ENCODE peak calls at places on chromosomes 2 and 18, in five cellular contexts. R, G, Z, F and E are unnamed samples.

GRCh38 chr18:3498705-3499451 is 48.9 kb downstream of the TGIF1 start:
- DNase-seq in Z (peak; percentile 5), F (peak; percentile 50), G (peak; percentile 46), R (peak; percentile 51), E (no peak)

GRCh38 chr2:99857867-99858444 is 284.4 kb downstream of the AFF3 start:
- DNase-seq in F (no peak), R (no peak), G (no peak), Z (no peak), E (no peak)

GRCh38 chr2:29278964-29279363 is 163.7 kb downstream of the CLIP4 start:
- DNase-seq in Z (no peak), R (no peak), F (no peak), G (no peak), E (no peak)

GRCh38 chr18:934518-935123 is 29.9 kb downstream of the ADCYAP1 start:
- DNase-seq in G (no peak), R (no peak), F (peak; percentile 50), Z (no peak), E (no peak)

GRCh38 chr2:149562304-149562703 is 25.3 kb downstream of the MMADHC start:
- DNase-seq in G (no peak), F (peak; percentile 78), R (peak; percentile 65), Z (no peak), E (no peak)

GRCh38 chr2:216474925-216475670 is 23.5 kb upstream of the RPL37A start:
- DNase-seq in R (no peak), Z (peak; percentile 32), G (no peak), F (no peak), E (peak; percentile 26)

GRCh38 chr18:48902856-48903601 is 47.7 kb downstream of the SMAD7 start:
- DNase-seq in R (peak; percentile 42), G (no peak), Z (no peak), F (no peak), E (no peak)

GRCh38 chr2:217283505-217283904 is 423.6 kb upstream of the TNP1 start:
- DNase-seq in F (no peak), Z (no peak), R (peak; percentile 26), G (no peak), E (no peak)

GRCh38 chr2:55048514-55048924 is 1.7 kb downstream of the RTN4 start:
- DNase-seq in G (peak; percentile 63), F (no peak), Z (no peak), R (peak; percentile 54), E (peak; percentile 63)

GRCh38 chr2:33134086-33134763 is 187.5 kb downstream of the LTBP1 start:
- DNase-seq in F (peak; percentile 32), G (no peak), Z (no peak), R (peak; percentile 99), E (no peak)

GRCh38 chr2:119756837-119757236 is 2.9 kb upstream of the PTPN4 start:
- DNase-seq in Z (peak; percentile 45), F (no peak), G (no peak), R (peak; percentile 41), E (no peak)

GRCh38 chr2:120874401-120874821 is 138.7 kb downstream of the GLI2 start:
- DNase-seq in F (no peak), R (no peak), G (no peak), Z (no peak), E (no peak)

GRCh38 chr2:227884511-227884947 is 13.1 kb downstream of the DAW1 start:
- DNase-seq in G (peak; percentile 49), Z (peak; percentile 64), R (peak; percentile 77), F (no peak), E (peak; percentile 51)

GRCh38 chr2:141911485-141912066 is 219.2 kb downstream of the LRP1B start:
- DNase-seq in F (no peak), Z (no peak), R (peak; percentile 5), G (peak; percentile 70), E (peak; percentile 18)

GRCh38 chr2:162116372-162116771 is 35.7 kb downstream of the GCG start:
- DNase-seq in G (no peak), F (no peak), Z (no peak), R (peak; percentile 67), E (no peak)

GRCh38 chr2:236664131-236664530 is 94.5 kb downstream of the ACKR3 start:
- DNase-seq in Z (no peak), F (no peak), G (no peak), R (no peak), E (no peak)

GRCh38 chr2:183284606-183285005 is 160.4 kb downstream of the NUP35 start:
- DNase-seq in F (no peak), Z (no peak), R (peak; percentile 1), G (no peak), E (no peak)

GRCh38 chr2:184760931-184761330 is 162.6 kb downstream of the ZNF804A start:
- DNase-seq in R (no peak), G (no peak), F (no peak), Z (no peak), E (no peak)

GRCh38 chr2:199228887-199229819 is 228.6 kb downstream of the SATB2 start:
- DNase-seq in F (no peak), G (no peak), R (peak; percentile 64), Z (peak; percentile 7), E (peak; percentile 95)

GRCh38 chr2:37472959-37473358 is 128.5 kb downstream of the QPCT start:
- DNase-seq in G (peak; percentile 90), Z (no peak), F (peak; percentile 71), R (peak; percentile 36), E (no peak)

GRCh38 chr18:24168496-24168895 is 29.6 kb downstream of the CABYR start:
- DNase-seq in G (no peak), F (no peak), R (no peak), Z (no peak), E (no peak)

GRCh38 chr2:29066271-29066860 is 8.0 kb downstream of the PCARE start:
- DNase-seq in R (peak; percentile 77), Z (no peak), G (no peak), F (no peak), E (no peak)

GRCh38 chr2:195533771-195534642 is 123.0 kb upstream of the SLC39A10 start:
- DNase-seq in R (peak; percentile 72), G (no peak), F (no peak), Z (peak; percentile 70), E (no peak)

GRCh38 chr18:48975817-48976649 is 25.3 kb upstream of the SMAD7 start:
- DNase-seq in R (peak; percentile 62), Z (peak; percentile 61), G (peak; percentile 56), F (peak; percentile 62), E (peak; percentile 62)

GRCh38 chr2:176176233-176176632 is 12.2 kb upstream of the HOXD1 start:
- DNase-seq in G (no peak), R (no peak), F (no peak), Z (no peak), E (no peak)

GRCh38 chr2:101307950-101308431 is 510 bp downstream of the RNF149 start:
- DNase-seq in G (no peak), R (no peak), Z (peak; percentile 16), F (no peak), E (peak; percentile 28)

GRCh38 chr2:12120281-12121150 is 374.1 kb downstream of the LPIN1 start:
- DNase-seq in R (peak; percentile 55), F (no peak), Z (no peak), G (no peak), E (no peak)

GRCh38 chr2:104656496-104657310 is 197.2 kb upstream of the POU3F3 start:
- DNase-seq in F (no peak), G (no peak), Z (no peak), R (no peak), E (no peak)

GRCh38 chr2:108825254-108825653 is 38.7 kb downstream of the CCDC138 start:
- DNase-seq in R (peak; percentile 83), F (no peak), Z (no peak), G (no peak), E (no peak)

GRCh38 chr2:24245986-24246779 is 71.3 kb downstream of the FAM228A start:
- DNase-seq in Z (no peak), G (no peak), R (peak; percentile 20), F (no peak), E (no peak)